ENCODE peak calls at places on chromosomes 2 and 18, in nine cellular contexts. B, T, E, V, I, X, Y, U and R are unnamed samples.

GRCh38 chr2:97737421-97738235 is 24.3 kb downstream of the ZAP70 start:
- DNase-seq in B (no peak), T (peak; percentile 72), E (no peak), V (no peak), I (no peak), X (no peak), Y (no peak), U (no peak), R (no peak)

GRCh38 chr2:27762951-27763906 is 8.3 kb upstream of the MRPL33 start:
- DNase-seq in B (no peak), T (no peak), E (no peak), V (no peak), I (no peak), X (peak; percentile 49), Y (no peak), U (no peak), R (no peak)

GRCh38 chr18:58867281-58867961 is 2.7 kb downstream of the ZNF532 start:
- DNase-seq in B (no peak), T (no peak), E (no peak), V (peak; percentile 58), I (no peak), X (peak; percentile 15), Y (no peak), U (no peak), R (no peak)

GRCh38 chr2:17416891-17417391 is 101.3 kb downstream of the RAD51AP2 start:
- DNase-seq in B (no peak), T (no peak), E (no peak), V (no peak), I (peak; percentile 91), X (peak; percentile 60), Y (no peak), U (no peak), R (peak; percentile 32)

GRCh38 chr2:229033816-229034215 is 237.3 kb downstream of the PID1 start:
- DNase-seq in B (no peak), T (no peak), E (no peak), V (no peak), I (no peak), X (no peak), Y (no peak), U (no peak), R (no peak)

GRCh38 chr2:178241852-178242551 is 47.7 kb downstream of the OSBPL6 start:
- DNase-seq in B (peak; percentile 52), T (no peak), E (no peak), V (peak; percentile 61), I (peak; percentile 82), X (peak; percentile 87), Y (no peak), U (peak; percentile 58), R (peak; percentile 71)

GRCh38 chr2:212147921-212148513 is 390.6 kb downstream of the ERBB4 start:
- DNase-seq in B (no peak), T (no peak), E (no peak), V (no peak), I (no peak), X (peak; percentile 73), Y (peak; percentile 19), U (no peak), R (no peak)

GRCh38 chr2:19073522-19073921 is 284.9 kb downstream of the OSR1 start:
- DNase-seq in B (no peak), T (no peak), E (no peak), V (peak; percentile 48), I (peak; percentile 42), X (peak; percentile 35), Y (no peak), U (no peak), R (peak; percentile 88)

GRCh38 chr2:98839292-98839691 is 96.7 kb downstream of the CRACDL start:
- DNase-seq in B (no peak), T (no peak), E (no peak), V (no peak), I (peak; percentile 63), X (peak; percentile 45), Y (no peak), U (no peak), R (no peak)

GRCh38 chr2:20654414-20654813 is 3.5 kb upstream of the HS1BP3 start:
- DNase-seq in B (no peak), T (peak; percentile 14), E (no peak), V (no peak), I (no peak), X (no peak), Y (no peak), U (no peak), R (no peak)

GRCh38 chr2:199744260-199744659 is 106.7 kb downstream of the FTCDNL1 start:
- DNase-seq in B (no peak), T (no peak), E (no peak), V (no peak), I (no peak), X (no peak), Y (no peak), U (no peak), R (no peak)

GRCh38 chr2:182625814-182626213 is 90.2 kb upstream of the DNAJC10 start:
- DNase-seq in B (no peak), T (no peak), E (no peak), V (no peak), I (no peak), X (no peak), Y (no peak), U (no peak), R (no peak)

GRCh38 chr18:62131305-62131909 is 55.4 kb downstream of the PIGN start:
- DNase-seq in B (peak; percentile 35), T (no peak), E (no peak), V (no peak), I (peak; percentile 49), X (peak; percentile 90), Y (peak; percentile 75), U (peak; percentile 57), R (peak; percentile 23)

GRCh38 chr2:47086054-47086471 is 69.0 kb downstream of the STPG4 start:
- DNase-seq in B (peak; percentile 35), T (peak; percentile 71), E (no peak), V (peak; percentile 51), I (no peak), X (no peak), Y (no peak), U (no peak), R (no peak)

GRCh38 chr2:28390857-28391563 is 1.6 kb upstream of the FOSL2 start:
- DNase-seq in B (peak; percentile 88), T (peak; percentile 91), E (no peak), V (peak; percentile 97), I (peak; percentile 74), X (peak; percentile 88), Y (peak; percentile 65), U (no peak), R (peak; percentile 91)

DNA sequence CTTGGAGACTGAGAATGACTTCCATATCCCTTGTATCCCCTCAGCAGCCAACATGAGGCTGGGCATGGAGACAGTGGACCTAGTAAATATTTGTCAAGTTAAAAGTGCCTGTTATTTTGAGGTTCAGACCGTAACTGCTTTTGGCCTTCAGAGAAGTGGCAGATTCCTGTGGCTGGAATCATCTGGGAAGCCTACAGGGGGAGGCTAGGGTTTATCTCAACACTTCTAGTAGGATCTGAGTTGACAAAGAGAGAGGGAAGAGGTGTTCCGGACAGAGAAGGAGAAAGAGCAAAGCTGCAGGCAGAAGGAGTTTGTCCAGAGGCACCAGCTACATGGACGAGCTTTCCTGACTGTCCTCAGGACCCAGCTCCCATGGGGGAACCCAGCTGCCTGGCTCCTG is 27.0 kb downstream of the SLC14A2 start:
- DNase-seq in B (no peak), T (no peak), E (no peak), V (no peak), I (no peak), X (no peak), Y (no peak), U (no peak), R (no peak)
- H3K27me3 ChIP-seq in B (no peaks in the 10 kb centered on the region), T (no peaks in the 10 kb centered on the region), E (no peaks in the 10 kb centered on the region), V (no peaks in the 10 kb centered on the region), I (no peaks in the 10 kb centered on the region), X (no peaks in the 10 kb centered on the region), Y (no peaks in the 10 kb centered on the region), U (no peaks in the 10 kb centered on the region), R (no peaks in the 10 kb centered on the region)

GRCh38 chr18:10143601-10144000 is 229.8 kb downstream of the VAPA start:
- DNase-seq in B (peak; percentile 38), T (no peak), E (no peak), V (peak; percentile 53), I (no peak), X (no peak), Y (no peak), U (no peak), R (no peak)
- H3K27me3 ChIP-seq in B (no peaks in the 10 kb centered on the region), T (no peaks in the 10 kb centered on the region), E (no peaks in the 10 kb centered on the region), V (no peaks in the 10 kb centered on the region), I (no peaks in the 10 kb centered on the region), X (no peaks in the 10 kb centered on the region), Y (no peaks in the 10 kb centered on the region), U (no peaks in the 10 kb centered on the region), R (no peaks in the 10 kb centered on the region)

GRCh38 chr2:70868970-70869369 is 33.4 kb upstream of the CD207 start:
- DNase-seq in B (no peak), T (no peak), E (no peak), V (no peak), I (no peak), X (no peak), Y (no peak), U (no peak), R (no peak)
- H3K27me3 ChIP-seq in B (no peaks in the 10 kb centered on the region), T (peaks cover 9% of the 10 kb centered on the region), E (no peaks in the 10 kb centered on the region), V (no peaks in the 10 kb centered on the region), I (peaks cover 22% of the 10 kb centered on the region), X (peaks cover 55% of the 10 kb centered on the region), Y (peaks cover 82% of the 10 kb centered on the region), U (peaks cover 14% of the 10 kb centered on the region), R (no peaks in the 10 kb centered on the region)

GRCh38 chr2:132667716-132668115 is 2.3 kb downstream of the LYPD1 start:
- DNase-seq in B (no peak), T (no peak), E (no peak), V (no peak), I (no peak), X (no peak), Y (no peak), U (no peak), R (no peak)

GRCh38 chr2:132669854-132670103 is 226 bp downstream of the LYPD1 start:
- DNase-seq in B (no peak), T (no peak), E (no peak), V (peak; percentile 40), I (no peak), X (no peak), Y (peak; percentile 67), U (no peak), R (no peak)

GRCh38 chr2:132668986-132669853 is 785 bp downstream of the LYPD1 start:
- DNase-seq in B (no peak), T (no peak), E (no peak), V (peak; percentile 38), I (no peak), X (no peak), Y (peak; percentile 32), U (no peak), R (no peak)

GRCh38 chr2:132670104-132670960 is at the start of gene LYPD1:
- DNase-seq in B (no peak), T (peak; percentile 74), E (no peak), V (peak; percentile 59), I (no peak), X (peak; percentile 52), Y (peak; percentile 34), U (peak; percentile 17), R (no peak)

DNA sequence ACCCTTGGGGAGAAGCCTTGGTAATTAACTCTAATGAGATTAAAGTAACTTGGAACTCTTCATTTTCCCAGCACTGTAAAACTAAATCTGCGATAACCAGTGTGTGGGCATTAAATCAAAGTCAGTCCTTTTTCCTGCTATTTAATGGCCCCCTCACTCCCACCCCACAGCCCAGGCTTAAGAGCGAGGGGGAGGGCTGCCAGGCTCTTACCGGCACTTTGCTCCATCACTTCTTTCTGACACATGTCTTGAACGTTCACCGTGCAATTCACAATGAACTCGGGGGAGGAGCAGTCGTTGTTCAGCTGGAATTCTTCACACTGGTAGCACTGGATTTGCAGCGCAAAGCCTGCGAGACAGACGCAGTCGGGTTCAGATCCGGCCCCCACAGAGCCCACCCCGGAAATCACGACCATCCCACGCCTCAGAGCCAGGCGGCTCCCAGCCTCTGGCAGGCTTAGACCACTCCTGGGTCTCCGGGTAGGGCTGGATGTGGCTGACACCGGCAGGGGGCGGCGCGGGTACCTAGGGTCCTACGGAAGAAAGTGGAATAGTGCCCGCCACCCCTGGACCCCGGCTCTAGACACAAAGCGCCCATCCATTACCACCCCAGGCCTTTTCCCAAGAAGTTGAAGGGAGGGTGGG is 1.7 kb downstream of the LYPD1 start:
- DNase-seq in B (no peak), T (no peak), E (no peak), V (peak; percentile 31), I (peak; percentile 17), X (no peak), Y (peak; percentile 62), U (no peak), R (no peak)
- H3K27me3 ChIP-seq in B (no peaks in the 10 kb centered on the region), T (peaks cover 34% of the 10 kb centered on the region), E (no peaks in the 10 kb centered on the region), V (peaks cover 2% of the 10 kb centered on the region), I (no peaks in the 10 kb centered on the region), X (peaks cover 14% of the 10 kb centered on the region), Y (peaks cover 88% of the 10 kb centered on the region), U (peaks cover 30% of the 10 kb centered on the region), R (peaks cover 19% of the 10 kb centered on the region)